ENCODE peak calls at places on chromosome 20, in five cellular contexts. C, D, X, A and U are unnamed samples.

GRCh38 chr20:38579219-38579618 is 1.8 kb upstream of the ADIG start:
- DNase-seq in A (no peak), X (no peak), D (no peak), C (no peak), U (no peak)

GRCh38 chr20:44494681-44495080 is 19.0 kb downstream of the TTPAL start:
- DNase-seq in D (no peak), C (no peak), X (no peak), A (no peak), U (no peak)

GRCh38 chr20:50996901-50997830 is 25.7 kb downstream of the KCNG1 start:
- DNase-seq in A (no peak), C (peak), D (no peak), X (no peak), U (no peak)

GRCh38 chr20:10603971-10604864 is 69.6 kb downstream of the JAG1 start:
- DNase-seq in C (peak), A (no peak), X (peak), D (no peak), U (no peak)

GRCh38 chr20:51480507-51481270 is 61.8 kb downstream of the NFATC2 start:
- DNase-seq in X (no peak), C (no peak), A (no peak), D (no peak), U (no peak)

GRCh38 chr20:64261138-64261537 is 5.6 kb downstream of the PCMTD2 start:
- DNase-seq in C (no peak), A (no peak), X (peak), D (no peak), U (no peak)

GRCh38 chr20:4815618-4816017 is 93.9 kb downstream of the PRND start:
- DNase-seq in A (no peak), D (no peak), X (no peak), C (no peak), U (no peak)

GRCh38 chr20:9035129-9035528 is 33.8 kb upstream of the PLCB4 start:
- DNase-seq in C (peak), D (no peak), A (no peak), X (peak), U (no peak)

GRCh38 chr20:14723614-14724013 is 386.2 kb upstream of the FLRT3 start:
- DNase-seq in A (no peak), C (no peak), X (no peak), D (no peak), U (no peak)

GRCh38 chr20:46588532-46589509 is 38.4 kb upstream of the OCSTAMP start:
- DNase-seq in C (no peak), X (no peak), D (no peak), A (no peak), U (peak)